ENCODE peak calls at places on chromosome 22, in six cellular contexts. I is HT1080; F is activated T-cell treated with anti-CD3 and anti-CD28 coated beads, Interleukin-2, amount 50 U/mL, for 72 hours; K is HTR-8/SVneo; N is left kidney; S is hippocampal formation. V is an unnamed sample.
A peak's percentile ranks its signal among the peaks of the same experiment; 100 is the strongest.

GRCh38 chr22:17218341-17218740 is 894 bp downstream of the ADA2 start:
- DNase-seq in I (no peak), F (no peak), K (no peak), N (no peak), S (no peak), V (peak; percentile 58)

GRCh38 chr22:31616315-31616980 is 45.6 kb downstream of the PISD start:
- DNase-seq in I (no peak), F (peak; percentile 48), K (no peak), N (no peak), S (no peak), V (no peak)

GRCh38 chr22:23070418-23071162 is at the start of gene GNAZ:
- DNase-seq in I (no peak), F (no peak), K (no peak), N (peak; percentile 74), S (no peak), V (peak; percentile 30)

GRCh38 chr22:32649515-32650200 is 151.8 kb upstream of the TIMP3 start:
- DNase-seq in I (peak; percentile 79), F (peak; percentile 49), K (peak; percentile 22), N (peak; percentile 20), S (no peak), V (no peak)

GRCh38 chr22:41910599-41911291 is 4.1 kb downstream of the SHISA8 start:
- DNase-seq in I (no peak), F (peak; percentile 42), K (no peak), N (peak; percentile 50), S (no peak), V (no peak)

GRCh38 chr22:46432164-46433068 is 96.9 kb downstream of the TRMU start:
- DNase-seq in I (no peak), F (peak; percentile 36), K (no peak), N (no peak), S (no peak), V (no peak)

GRCh38 chr22:45823331-45823730 is 151.7 kb downstream of the ATXN10 start:
- DNase-seq in I (no peak), F (no peak), K (no peak), N (peak; percentile 51), S (no peak), V (no peak)

GRCh38 chr22:48336339-48337060 is 1491.2 kb downstream of the BRD1 start:
- DNase-seq in I (no peak), F (no peak), K (no peak), N (no peak), S (no peak), V (no peak)

GRCh38 chr22:47393191-47393590 is 630.7 kb downstream of the TBC1D22A start:
- DNase-seq in I (no peak), F (no peak), K (no peak), N (no peak), S (no peak), V (no peak)

GRCh38 chr22:35783943-35784614 is 66.4 kb downstream of the APOL5 start:
- DNase-seq in I (peak; percentile 46), F (no peak), K (peak; percentile 12), N (no peak), S (no peak), V (peak; percentile 11)

GRCh38 chr22:49106136-49106930 is 721.3 kb downstream of the BRD1 start:
- DNase-seq in I (no peak), F (no peak), K (no peak), N (peak; percentile 82), S (no peak), V (no peak)